ENCODE peak calls at places on chromosome 18, in seven cellular contexts. One of them, this sample, is unnamed. For H3K36me3, the result is how much of the 10 kb centered on the place peaks cover.

GRCh38 chr18:37450434-37451133 is 115.0 kb downstream of the CELF4 start:
- DNase-seq in transverse colon: no peak
- DNase-seq in HCT116: no peak
- DNase-seq in heart left ventricle: no peak
- DNase-seq in spleen: no peak
- DNase-seq in IMR-90: peak
- DNase-seq in Peyer's patch: no peak
- DNase-seq in this sample: no peak

GRCh38 chr18:39571511-39571910 is 2005.9 kb upstream of the CELF4 start:
- DNase-seq in transverse colon: no peak
- DNase-seq in HCT116: no peak
- DNase-seq in heart left ventricle: no peak
- DNase-seq in spleen: no peak
- DNase-seq in IMR-90: peak
- DNase-seq in Peyer's patch: no peak
- DNase-seq in this sample: no peak

GRCh38 chr18:79857082-79857661 is 59.4 kb downstream of the KCNG2 start:
- DNase-seq in transverse colon: no peak
- DNase-seq in HCT116: no peak
- DNase-seq in heart left ventricle: no peak
- DNase-seq in spleen: no peak
- DNase-seq in IMR-90: peak
- DNase-seq in Peyer's patch: peak
- DNase-seq in this sample: peak

GRCh38 chr18:71784777-71785176 is 759.4 kb downstream of the CBLN2 start:
- DNase-seq in transverse colon: no peak
- DNase-seq in HCT116: no peak
- DNase-seq in heart left ventricle: no peak
- DNase-seq in spleen: no peak
- DNase-seq in IMR-90: no peak
- DNase-seq in Peyer's patch: no peak
- DNase-seq in this sample: no peak

GRCh38 chr18:28161608-28162599 is 15.0 kb downstream of the CDH2 start:
- DNase-seq in transverse colon: no peak
- DNase-seq in HCT116: no peak
- DNase-seq in heart left ventricle: no peak
- DNase-seq in spleen: no peak
- DNase-seq in IMR-90: peak
- DNase-seq in Peyer's patch: no peak
- DNase-seq in this sample: peak

GRCh38 chr18:55404811-55405654 is 183.0 kb downstream of the TCF4 start:
- DNase-seq in transverse colon: no peak
- DNase-seq in HCT116: no peak
- DNase-seq in heart left ventricle: no peak
- DNase-seq in spleen: no peak
- DNase-seq in IMR-90: no peak
- DNase-seq in Peyer's patch: no peak
- DNase-seq in this sample: no peak

GRCh38 chr18:7566587-7567486 is at the start of gene PTPRM:
- DNase-seq in transverse colon: peak
- DNase-seq in HCT116: peak
- DNase-seq in heart left ventricle: peak
- DNase-seq in spleen: peak
- DNase-seq in IMR-90: peak
- DNase-seq in Peyer's patch: peak
- DNase-seq in this sample: peak

GRCh38 chr18:64134044-64134757 is 14.7 kb downstream of the LINC00305 start:
- DNase-seq in transverse colon: no peak
- DNase-seq in HCT116: no peak
- DNase-seq in heart left ventricle: no peak
- DNase-seq in spleen: no peak
- DNase-seq in IMR-90: no peak
- DNase-seq in Peyer's patch: no peak
- DNase-seq in this sample: no peak

GRCh38 chr18:8140841-8141501 is 468.3 kb upstream of the RAB12 start:
- DNase-seq in transverse colon: peak
- DNase-seq in HCT116: no peak
- DNase-seq in heart left ventricle: no peak
- DNase-seq in spleen: no peak
- DNase-seq in IMR-90: peak
- DNase-seq in Peyer's patch: no peak
- DNase-seq in this sample: no peak

GRCh38 chr18:49168970-49169619 is 218.3 kb upstream of the SMAD7 start:
- DNase-seq in transverse colon: peak
- DNase-seq in HCT116: no peak
- DNase-seq in heart left ventricle: no peak
- DNase-seq in spleen: no peak
- DNase-seq in IMR-90: no peak
- DNase-seq in Peyer's patch: no peak
- DNase-seq in this sample: no peak

GRCh38 chr18:70107037-70107436 is 98.5 kb downstream of the RTTN start:
- DNase-seq in transverse colon: no peak
- DNase-seq in HCT116: no peak
- DNase-seq in heart left ventricle: no peak
- DNase-seq in spleen: no peak
- DNase-seq in IMR-90: no peak
- DNase-seq in Peyer's patch: no peak
- DNase-seq in this sample: no peak

GRCh38 chr18:70113511-70113910 is 92.0 kb downstream of the RTTN start:
- DNase-seq in transverse colon: no peak
- DNase-seq in HCT116: no peak
- DNase-seq in heart left ventricle: no peak
- DNase-seq in spleen: no peak
- DNase-seq in IMR-90: no peak
- DNase-seq in Peyer's patch: no peak
- DNase-seq in this sample: no peak

GRCh38 chr18:70110678-70111077 is 94.8 kb downstream of the RTTN start:
- DNase-seq in transverse colon: no peak
- DNase-seq in HCT116: no peak
- DNase-seq in heart left ventricle: no peak
- DNase-seq in spleen: no peak
- DNase-seq in IMR-90: no peak
- DNase-seq in Peyer's patch: no peak
- DNase-seq in this sample: no peak
- H3K36me3 ChIP-seq in transverse colon: under half
- H3K36me3 ChIP-seq in HCT116: under half
- H3K36me3 ChIP-seq in heart left ventricle: under half
- H3K36me3 ChIP-seq in spleen: under half
- H3K36me3 ChIP-seq in IMR-90: under half
- H3K36me3 ChIP-seq in Peyer's patch: under half
- H3K36me3 ChIP-seq in this sample: half or more

GRCh38 chr18:76493213-76494107 is 1.6 kb downstream of the ZNF516 start:
- DNase-seq in transverse colon: no peak
- DNase-seq in HCT116: no peak
- DNase-seq in heart left ventricle: no peak
- DNase-seq in spleen: no peak
- DNase-seq in IMR-90: peak
- DNase-seq in Peyer's patch: no peak
- DNase-seq in this sample: no peak
- TF ChIP-seq POLR2A in transverse colon: no peak
- TF ChIP-seq POLR2A in HCT116: no peak
- TF ChIP-seq POLR2A in heart left ventricle: no peak
- TF ChIP-seq POLR2A in spleen: no peak
- TF ChIP-seq POLR2A in IMR-90: no peak
- TF ChIP-seq POLR2A in Peyer's patch: no peak
- TF ChIP-seq POLR2A in this sample: no peak

DNA sequence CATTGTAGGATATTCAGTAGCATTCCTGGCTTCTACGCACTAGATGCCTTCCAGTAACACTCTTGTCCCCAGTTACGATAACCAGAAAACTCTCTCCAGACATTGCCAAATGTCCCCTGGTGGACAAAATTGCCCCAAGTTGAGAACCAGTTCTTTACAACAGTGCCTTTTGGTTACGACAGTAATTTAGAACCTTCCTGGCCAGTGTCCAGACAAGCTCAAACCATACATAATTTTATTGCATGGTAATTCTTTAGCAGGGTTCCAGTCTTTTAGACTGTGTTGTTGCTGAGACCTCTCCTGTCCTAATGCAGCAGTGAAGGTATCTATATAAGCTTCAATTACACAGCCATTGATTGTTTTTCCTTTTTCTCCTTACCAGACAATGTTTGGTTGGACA is 20.2 kb downstream of the RNMT start:
- DNase-seq in transverse colon: peak
- DNase-seq in HCT116: no peak
- DNase-seq in heart left ventricle: no peak
- DNase-seq in spleen: no peak
- DNase-seq in IMR-90: no peak
- DNase-seq in Peyer's patch: no peak
- DNase-seq in this sample: no peak
- H3K36me3 ChIP-seq in transverse colon: under half
- H3K36me3 ChIP-seq in HCT116: under half
- H3K36me3 ChIP-seq in heart left ventricle: half or more
- H3K36me3 ChIP-seq in spleen: under half
- H3K36me3 ChIP-seq in IMR-90: under half
- H3K36me3 ChIP-seq in Peyer's patch: under half
- H3K36me3 ChIP-seq in this sample: under half

GRCh38 chr18:77131652-77132368 is 773 bp downstream of the MBP start:
- DNase-seq in transverse colon: peak
- DNase-seq in HCT116: no peak
- DNase-seq in heart left ventricle: peak
- DNase-seq in spleen: peak
- DNase-seq in IMR-90: no peak
- DNase-seq in Peyer's patch: peak
- DNase-seq in this sample: no peak
- TF ChIP-seq POLR2A in transverse colon: peak
- TF ChIP-seq POLR2A in HCT116: no peak
- TF ChIP-seq POLR2A in heart left ventricle: no peak
- TF ChIP-seq POLR2A in spleen: no peak
- TF ChIP-seq POLR2A in IMR-90: no peak
- TF ChIP-seq POLR2A in Peyer's patch: peak
- TF ChIP-seq POLR2A in this sample: no peak

GRCh38 chr18:23521907-23522306 is 18.6 kb downstream of the RMC1 start:
- DNase-seq in transverse colon: no peak
- DNase-seq in HCT116: no peak
- DNase-seq in heart left ventricle: no peak
- DNase-seq in spleen: no peak
- DNase-seq in IMR-90: no peak
- DNase-seq in Peyer's patch: no peak
- DNase-seq in this sample: no peak

GRCh38 chr18:23523429-23524212 is 20.3 kb downstream of the RMC1 start:
- DNase-seq in transverse colon: no peak
- DNase-seq in HCT116: no peak
- DNase-seq in heart left ventricle: no peak
- DNase-seq in spleen: no peak
- DNase-seq in IMR-90: peak
- DNase-seq in Peyer's patch: no peak
- DNase-seq in this sample: no peak

GRCh38 chr18:23524213-23524707 is 20.9 kb downstream of the RMC1 start:
- DNase-seq in transverse colon: no peak
- DNase-seq in HCT116: no peak
- DNase-seq in heart left ventricle: no peak
- DNase-seq in spleen: no peak
- DNase-seq in IMR-90: no peak
- DNase-seq in Peyer's patch: no peak
- DNase-seq in this sample: no peak

GRCh38 chr18:23515911-23516546 is 12.7 kb downstream of the RMC1 start:
- DNase-seq in transverse colon: peak
- DNase-seq in HCT116: peak
- DNase-seq in heart left ventricle: no peak
- DNase-seq in spleen: peak
- DNase-seq in IMR-90: peak
- DNase-seq in Peyer's patch: peak
- DNase-seq in this sample: no peak

DNA sequence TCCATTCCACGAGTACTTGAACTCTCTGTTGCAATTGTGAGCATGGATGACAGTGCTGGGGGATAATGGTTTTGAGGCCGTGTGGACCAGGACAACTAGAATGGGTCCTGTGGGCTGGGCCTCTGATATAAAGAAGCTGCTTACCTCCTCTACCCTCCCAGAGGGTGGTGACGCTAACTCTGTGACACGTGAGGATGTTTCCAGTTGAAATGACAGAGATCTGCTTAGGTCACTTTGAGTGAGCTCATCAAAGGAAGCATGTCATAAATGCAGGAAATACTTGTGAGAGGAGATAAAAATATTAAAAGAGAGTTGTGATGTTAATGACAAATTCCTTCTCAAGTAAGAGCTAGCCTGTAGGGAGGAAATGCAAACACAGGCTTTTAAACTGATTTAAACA is 16.4 kb downstream of the RMC1 start:
- DNase-seq in transverse colon: no peak
- DNase-seq in HCT116: no peak
- DNase-seq in heart left ventricle: no peak
- DNase-seq in spleen: no peak
- DNase-seq in IMR-90: peak
- DNase-seq in Peyer's patch: no peak
- DNase-seq in this sample: no peak
- H3K36me3 ChIP-seq in transverse colon: half or more
- H3K36me3 ChIP-seq in HCT116: under half
- H3K36me3 ChIP-seq in heart left ventricle: half or more
- H3K36me3 ChIP-seq in spleen: under half
- H3K36me3 ChIP-seq in IMR-90: under half
- H3K36me3 ChIP-seq in Peyer's patch: under half
- H3K36me3 ChIP-seq in this sample: half or more

DNA sequence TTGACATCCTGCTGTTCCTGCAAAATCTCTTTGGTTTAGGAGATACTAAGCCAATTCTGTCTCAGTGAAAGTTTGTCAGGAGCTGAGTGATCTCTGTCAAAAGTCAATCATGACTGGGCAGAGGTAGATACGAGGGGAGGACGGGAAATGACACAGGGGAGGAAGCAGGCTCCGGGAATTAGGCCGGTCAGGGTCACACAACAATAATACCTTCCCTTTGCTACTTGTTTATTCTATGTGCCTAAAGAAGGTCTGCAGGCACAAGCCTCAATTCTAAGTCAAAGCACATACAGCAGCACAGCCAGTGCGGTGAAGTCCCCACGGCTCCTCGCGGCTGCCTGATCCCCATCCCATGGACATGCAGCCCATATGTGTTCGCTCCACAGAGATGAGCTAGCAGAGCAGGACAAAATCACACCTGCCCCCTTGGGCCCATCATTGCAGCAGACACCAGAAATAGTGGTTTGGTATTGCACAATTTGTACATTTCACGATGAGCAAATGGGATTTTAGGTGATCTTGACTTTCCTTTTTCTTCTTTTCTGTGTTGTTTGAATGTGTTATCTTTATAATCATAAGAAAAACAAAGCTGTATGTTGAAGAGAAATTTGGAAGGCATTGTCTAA is 141.4 kb downstream of the VAPA start:
- DNase-seq in transverse colon: no peak
- DNase-seq in HCT116: no peak
- DNase-seq in heart left ventricle: no peak
- DNase-seq in spleen: no peak
- DNase-seq in IMR-90: no peak
- DNase-seq in Peyer's patch: no peak
- DNase-seq in this sample: no peak
- TF ChIP-seq POLR2A in transverse colon: no peak
- TF ChIP-seq POLR2A in HCT116: no peak
- TF ChIP-seq POLR2A in heart left ventricle: no peak
- TF ChIP-seq POLR2A in spleen: no peak
- TF ChIP-seq POLR2A in IMR-90: no peak
- TF ChIP-seq POLR2A in Peyer's patch: no peak
- TF ChIP-seq POLR2A in this sample: no peak